ENCODE peak calls at places on chromosomes 11 and 22, in four cellular contexts. O is AG10803, V is spleen, A is dorsolateral prefrontal cortex. R is an unnamed sample.

GRCh38 chr11:123304828-123305530 is 109.9 kb upstream of the CLMP start:
- DNase-seq in A (no peak), V (no peak), O (no peak), R (no peak)

GRCh38 chr11:93133710-93134109 is 64.1 kb downstream of the SLC36A4 start:
- DNase-seq in V (no peak), A (no peak), O (peak), R (no peak)

GRCh38 chr22:42800731-42801536 is 56.1 kb downstream of the ARFGAP3 start:
- DNase-seq in A (no peak), V (no peak), O (no peak), R (no peak)

GRCh38 chr11:2675540-2675939 is 24.3 kb downstream of the KCNQ1OT1 start:
- DNase-seq in V (peak), A (peak), O (no peak), R (no peak)

GRCh38 chr22:38872831-38873248 is 824 bp upstream of the CBX6 start:
- DNase-seq in A (peak), O (peak), V (peak), R (peak)

GRCh38 chr11:123300874-123301695 is 106.0 kb upstream of the CLMP start:
- DNase-seq in A (no peak), O (no peak), V (no peak), R (no peak)

GRCh38 chr11:117221775-117222517 is 9.9 kb downstream of the PCSK7 start:
- DNase-seq in O (peak), V (no peak), A (no peak), R (no peak)

GRCh38 chr11:18798941-18799469 is 7.4 kb upstream of the PTPN5 start:
- DNase-seq in V (no peak), A (no peak), O (no peak), R (no peak)

GRCh38 chr11:123180574-123180973 is 14.5 kb downstream of the CLMP start:
- DNase-seq in O (peak), V (no peak), A (no peak), R (no peak)

GRCh38 chr11:115313224-115313838 is 190.9 kb downstream of the CADM1 start:
- DNase-seq in O (no peak), A (no peak), V (no peak), R (no peak)

GRCh38 chr11:102783720-102784119 is 3.3 kb upstream of the MMP10 start:
- DNase-seq in A (no peak), O (no peak), V (no peak), R (no peak)

GRCh38 chr22:26592368-26593015 is 2.6 kb upstream of the TPST2 start:
- DNase-seq in V (peak), O (no peak), A (no peak), R (no peak)

GRCh38 chr11:62129610-62130497 is 6.0 kb downstream of the INCENP start:
- DNase-seq in O (no peak), V (no peak), A (no peak), R (no peak)

GRCh38 chr11:44753965-44754645 is 27.3 kb downstream of the TSPAN18 start:
- DNase-seq in O (peak), V (no peak), A (no peak), R (no peak)

GRCh38 chr11:86623041-86623621 is 49.3 kb downstream of the ME3 start:
- DNase-seq in V (no peak), O (peak), A (no peak), R (no peak)

GRCh38 chr11:109745996-109746625 is 324.1 kb downstream of the C11orf87 start:
- DNase-seq in O (no peak), A (no peak), V (no peak), R (no peak)

GRCh38 chr11:115980336-115980735 is 476.1 kb upstream of the CADM1 start:
- DNase-seq in O (no peak), A (no peak), V (no peak), R (no peak)

GRCh38 chr11:36292311-36292722 is 3.1 kb upstream of the COMMD9 start:
- DNase-seq in O (peak), A (no peak), V (no peak), R (no peak)

GRCh38 chr22:18091916-18092526 is 14.2 kb downstream of the PEX26 start:
- DNase-seq in O (peak), V (no peak), A (peak), R (no peak)

GRCh38 chr22:49825436-49825835 is 2.2 kb downstream of the BRD1 start:
- DNase-seq in O (peak), A (no peak), V (no peak), R (no peak)

GRCh38 chr22:49823289-49824045 is 4.2 kb downstream of the BRD1 start:
- DNase-seq in O (no peak), A (no peak), V (no peak), R (peak)

GRCh38 chr22:49825944-49826602 is 1.6 kb downstream of the BRD1 start:
- DNase-seq in V (peak), A (no peak), O (peak), R (peak)

GRCh38 chr22:49824185-49824925 is 3.3 kb downstream of the BRD1 start:
- DNase-seq in V (no peak), O (no peak), A (no peak), R (peak)

GRCh38 chr22:49824936-49825335 is 2.7 kb downstream of the BRD1 start:
- DNase-seq in V (no peak), A (no peak), O (no peak), R (peak)
- H3K4me3 ChIP-seq in V (no peak), A (no peak), O (peak), R (peak)

GRCh38 chr11:88359529-88359928 is 22.0 kb upstream of the CTSC start:
- DNase-seq in A (no peak), V (no peak), O (no peak), R (no peak)
- H3K4me3 ChIP-seq in A (no peak), V (no peak), O (no peak), R (peak)

GRCh38 chr22:48802576-48802975 is 1025.1 kb downstream of the BRD1 start:
- DNase-seq in O (no peak), V (peak), A (no peak), R (no peak)
- H3K4me3 ChIP-seq in O (no peak), V (no peak), A (no peak), R (no peak)

DNA sequence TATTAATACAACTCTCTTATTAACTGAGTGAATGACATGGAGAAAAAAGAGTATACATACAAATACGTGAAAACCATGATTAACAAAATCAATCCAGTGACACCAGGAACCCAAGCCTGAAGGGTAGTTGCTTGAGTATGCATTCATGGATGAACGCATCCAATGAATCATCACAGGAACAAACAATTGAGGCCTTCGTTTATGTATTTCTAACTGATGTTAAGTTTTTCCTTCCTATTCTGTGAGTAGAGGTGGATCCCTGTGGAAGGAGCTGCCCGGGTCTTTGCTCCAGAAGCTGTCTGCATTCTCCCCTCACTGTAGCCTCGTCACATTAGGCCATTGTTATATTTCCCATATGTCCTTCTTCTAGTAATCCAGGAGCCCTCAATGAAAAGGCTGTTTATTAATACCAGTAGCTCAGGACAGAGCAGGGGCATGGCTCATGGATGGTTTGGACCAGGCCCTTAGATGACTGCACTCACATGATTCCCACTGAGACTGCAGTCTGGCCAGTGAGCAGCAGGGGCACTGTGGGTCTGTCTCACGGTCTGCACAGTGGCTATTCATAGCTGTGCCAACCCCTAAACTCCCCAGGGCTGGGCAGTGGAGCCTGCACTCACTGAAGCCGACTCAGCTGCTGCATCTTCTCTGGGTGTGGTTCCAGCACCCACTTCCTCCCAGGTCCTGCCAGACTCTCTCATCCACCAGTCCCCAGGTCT is 128.1 kb upstream of the TOP3B start:
- DNase-seq in O (peak), V (peak), A (peak), R (no peak)
- H3K4me3 ChIP-seq in O (no peak), V (no peak), A (no peak), R (no peak)

DNA sequence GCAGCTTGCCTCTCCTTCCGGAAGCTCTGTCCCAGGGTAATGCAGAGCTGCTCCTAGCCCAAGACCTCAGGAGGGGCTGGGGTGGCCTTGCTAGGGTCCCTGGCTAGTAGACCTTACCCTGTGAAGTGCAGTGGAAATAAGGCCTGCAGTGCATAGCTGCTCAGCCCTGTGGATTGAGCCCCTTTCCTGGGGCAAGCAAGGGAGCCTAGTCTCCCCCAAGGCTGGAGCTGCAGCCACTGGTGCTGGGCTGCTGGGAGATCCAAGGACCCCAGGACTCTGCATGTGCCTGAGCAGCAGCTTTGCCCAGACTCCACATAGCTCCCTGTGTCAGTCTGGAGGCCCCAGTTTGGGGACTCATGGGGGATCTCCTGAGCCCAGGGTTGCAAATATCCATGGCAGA is 57.9 kb downstream of the FANCF start:
- DNase-seq in O (no peak), A (no peak), V (peak), R (no peak)
- H3K4me3 ChIP-seq in O (no peak), A (no peak), V (no peak), R (no peak)

GRCh38 chr22:46379301-46379930 is 43.9 kb downstream of the TRMU start:
- DNase-seq in O (no peak), A (no peak), V (no peak), R (peak)
- H3K4me3 ChIP-seq in O (no peak), A (no peak), V (no peak), R (no peak)

DNA sequence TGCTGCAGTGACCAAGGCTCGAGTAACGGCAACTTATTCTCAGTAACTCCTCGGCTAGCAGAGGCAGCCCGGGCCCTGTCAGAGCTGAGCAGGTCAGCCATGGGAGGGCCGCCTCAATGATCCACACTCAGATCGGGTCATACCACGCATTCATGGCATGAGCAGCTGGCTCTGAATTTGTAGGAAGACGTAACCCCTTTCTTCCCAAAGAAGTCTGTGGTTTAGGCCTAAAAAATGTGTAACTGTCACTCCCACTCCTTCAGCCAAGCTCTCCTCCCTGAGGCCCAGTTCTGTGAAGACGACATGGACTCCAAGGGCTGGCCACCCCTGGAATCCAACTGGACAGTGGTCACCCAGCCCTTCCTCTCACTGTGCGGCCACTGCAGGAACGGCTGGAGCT is 30.0 kb downstream of the PPP2R1B start:
- DNase-seq in V (peak), O (peak), A (no peak), R (no peak)
- H3K4me3 ChIP-seq in V (no peak), O (peak), A (peak), R (no peak)

DNA sequence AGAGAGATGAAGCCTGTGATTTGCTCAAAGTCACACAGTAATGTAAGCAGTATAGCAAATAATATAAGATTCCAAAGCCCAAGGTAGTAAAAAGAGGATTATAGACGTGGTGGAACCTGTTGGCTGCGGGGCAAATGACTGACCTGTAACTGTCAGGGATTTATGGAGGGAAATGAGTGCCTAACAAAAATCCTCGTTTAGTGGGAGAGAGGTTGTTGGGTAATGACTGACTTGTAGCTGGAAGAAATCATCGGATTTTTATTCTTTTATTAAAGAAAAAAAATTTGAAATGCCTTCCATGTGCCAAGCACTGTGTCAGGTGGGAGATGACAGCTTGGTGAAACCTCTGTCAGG is 649 bp upstream of the CLP1 start:
- DNase-seq in A (no peak), V (no peak), O (no peak), R (no peak)
- H3K4me3 ChIP-seq in A (peak), V (peak), O (peak), R (peak)